ENCODE peak calls at places on chromosomes 3 and 15, in six cellular contexts. Z is lower lobe of right lung; A is CD4-positive, alpha-beta memory T cell; K is tibial nerve; H is HepG2; G is BJ. I is an unnamed sample.

GRCh38 chr15:39920510-39921273 is 626 bp upstream of the GPR176 start:
- DNase-seq in G (no peak), A (peak; percentile 69), Z (peak; percentile 86), K (peak; percentile 61), H (peak; percentile 11), I (peak; percentile 67)

GRCh38 chr15:101044625-101045235 is 125.6 kb downstream of the LRRK1 start:
- DNase-seq in A (no peak), G (no peak), Z (peak; percentile 1), H (no peak), K (no peak), I (no peak)

GRCh38 chr3:39146083-39146501 is 7.3 kb downstream of the CSRNP1 start:
- DNase-seq in G (no peak), H (no peak), K (no peak), Z (peak; percentile 78), A (no peak), I (no peak)

GRCh38 chr3:45034612-45035252 is 8.6 kb downstream of the CLEC3B start:
- DNase-seq in H (no peak), G (no peak), A (no peak), Z (peak; percentile 88), K (no peak), I (no peak)

GRCh38 chr3:153232737-153233330 is 70.8 kb downstream of the RAP2B start:
- DNase-seq in K (no peak), H (no peak), G (peak; percentile 90), A (no peak), Z (no peak), I (no peak)

GRCh38 chr15:63892794-63893441 is 59.2 kb upstream of the HERC1 start:
- DNase-seq in K (no peak), G (no peak), H (no peak), Z (peak; percentile 53), A (peak; percentile 87), I (no peak)

GRCh38 chr3:38837358-38837757 is 21.3 kb upstream of the SCN10A start:
- DNase-seq in A (no peak), H (no peak), G (no peak), K (no peak), Z (no peak), I (no peak)

GRCh38 chr3:35936571-35936970 is 297.2 kb downstream of the ARPP21 start:
- DNase-seq in G (no peak), Z (no peak), A (no peak), K (no peak), H (no peak), I (no peak)

GRCh38 chr3:73094951-73095350 is 33.5 kb downstream of the EBLN2 start:
- DNase-seq in Z (no peak), H (no peak), G (no peak), A (no peak), K (no peak), I (no peak)

GRCh38 chr3:171565133-171565532 is 104.9 kb upstream of the TNIK start:
- DNase-seq in H (no peak), G (no peak), A (no peak), K (no peak), Z (no peak), I (no peak)

GRCh38 chr15:48579945-48580671 is 65.4 kb downstream of the FBN1 start:
- DNase-seq in A (no peak), K (no peak), Z (no peak), H (no peak), G (no peak), I (no peak)

GRCh38 chr3:83498617-83499016 is 1460.2 kb upstream of the CADM2 start:
- DNase-seq in G (no peak), K (no peak), Z (no peak), H (no peak), A (no peak), I (no peak)

GRCh38 chr3:165669502-165669901 is 167.7 kb downstream of the BCHE start:
- DNase-seq in H (no peak), K (no peak), A (no peak), Z (no peak), G (no peak), I (no peak)

GRCh38 chr15:45114076-45114750 is at the start of the genes DUOX2 and DUOXA2:
- DNase-seq in K (no peak), Z (no peak), H (no peak), A (no peak), G (no peak), I (no peak)

GRCh38 chr3:10983219-10983916 is 9.2 kb upstream of the SLC6A1 start:
- DNase-seq in G (no peak), H (peak; percentile 25), Z (no peak), A (no peak), K (peak; percentile 39), I (no peak)

GRCh38 chr3:112293368-112294321 is at the start of gene SLC9C1:
- DNase-seq in H (peak; percentile 38), G (peak; percentile 15), K (peak; percentile 79), A (no peak), Z (no peak), I (peak; percentile 31)

GRCh38 chr15:101772921-101773320 is 30.4 kb upstream of the OR4F6 start:
- DNase-seq in Z (no peak), A (no peak), K (no peak), G (no peak), H (no peak), I (no peak)

GRCh38 chr3:73868688-73869315 is 244.1 kb upstream of the PDZRN3 start:
- DNase-seq in H (peak; percentile 12), G (peak; percentile 0), A (no peak), Z (no peak), K (peak; percentile 79), I (no peak)

GRCh38 chr15:73926191-73927002 is at the start of gene LOXL1:
- DNase-seq in Z (peak; percentile 66), H (peak; percentile 23), G (peak; percentile 53), A (no peak), K (peak; percentile 50), I (peak; percentile 61)

GRCh38 chr3:122415104-122415744 is 638 bp downstream of the WDR5B start:
- DNase-seq in G (no peak), K (peak; percentile 7), A (peak; percentile 76), Z (no peak), H (peak; percentile 25), I (peak; percentile 39)
- H3K4me3 ChIP-seq in G (peak overlapping the region; percentile 77), K (peak overlapping the region; percentile 47), A (peak overlapping the region; percentile 63), Z (peak overlapping the region; percentile 78), H (peak overlapping the region; percentile 81), I (peak overlapping the region; percentile 84)

DNA sequence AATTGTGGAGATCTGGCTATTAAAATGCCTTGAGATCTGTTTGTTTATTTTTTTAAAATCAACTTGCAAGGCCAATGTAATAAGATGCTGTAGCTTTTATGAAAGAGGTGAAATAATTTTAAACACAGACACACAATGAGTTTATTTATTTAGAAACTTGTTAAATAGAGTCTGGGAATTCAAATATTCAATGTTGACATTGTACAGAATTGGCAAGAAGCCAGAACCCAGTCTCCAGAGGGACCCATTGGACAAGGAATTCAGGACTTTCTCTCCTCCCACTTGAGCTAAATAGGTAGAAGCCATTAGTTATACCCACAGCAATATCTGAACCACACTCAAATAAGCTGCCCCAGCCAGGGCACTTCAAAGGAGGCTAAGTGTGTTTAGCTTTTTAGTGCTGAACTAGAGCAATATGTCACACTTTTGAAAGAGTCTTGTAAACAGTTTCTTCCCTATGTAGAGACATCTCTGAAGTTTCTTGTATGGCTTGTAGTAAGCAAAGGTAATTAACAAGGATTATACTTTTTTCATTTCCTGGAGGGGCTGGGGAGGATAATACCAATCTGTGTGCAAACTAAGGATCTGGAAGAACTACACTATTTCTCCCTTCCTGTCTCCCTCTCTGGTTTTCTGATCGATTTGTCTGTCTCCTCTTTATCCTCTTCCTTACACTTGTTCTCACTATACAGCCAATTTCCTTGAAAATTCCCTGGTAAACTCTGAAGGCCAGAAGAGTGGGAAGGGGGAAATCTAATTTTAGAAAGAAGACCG is 6.0 kb downstream of the MECOM start:
- DNase-seq in K (no peak), Z (no peak), H (peak; percentile 5), G (no peak), A (no peak), I (no peak)
- H3K27me3 ChIP-seq in K (peaks cover 88% of the 10 kb centered on the region), Z (peaks cover 43% of the 10 kb centered on the region), H (peaks cover 34% of the 10 kb centered on the region), G (peaks cover 36% of the 10 kb centered on the region), A (peaks cover 44% of the 10 kb centered on the region), I (peaks cover 25% of the 10 kb centered on the region)

DNA sequence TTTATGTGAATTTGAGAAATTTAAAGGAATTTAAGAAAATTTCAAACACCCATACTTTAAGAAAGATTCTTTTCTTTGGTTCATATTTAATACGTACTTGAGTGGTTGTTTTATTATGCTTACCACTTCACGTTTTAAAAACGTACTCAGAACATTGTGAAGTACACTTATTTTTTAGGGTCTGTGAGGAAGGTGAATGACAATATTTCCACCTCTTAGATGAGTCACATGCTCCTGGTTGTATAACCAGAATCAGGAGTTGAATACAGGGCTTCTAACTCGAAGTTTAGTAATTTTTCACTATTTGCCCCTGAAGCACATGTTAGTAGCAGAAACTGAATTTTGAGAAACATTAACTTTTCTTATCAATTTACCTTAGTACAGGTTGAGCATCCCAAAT is 7.5 kb downstream of the SKIL start:
- DNase-seq in H (no peak), G (no peak), Z (no peak), K (no peak), A (no peak), I (no peak)
- H3K36me3 ChIP-seq in H (peaks cover 6% of the 10 kb centered on the region), G (no peaks in the 10 kb centered on the region), Z (peaks cover 18% of the 10 kb centered on the region), K (peaks cover 13% of the 10 kb centered on the region), A (no peaks in the 10 kb centered on the region), I (peaks cover 3% of the 10 kb centered on the region)

DNA sequence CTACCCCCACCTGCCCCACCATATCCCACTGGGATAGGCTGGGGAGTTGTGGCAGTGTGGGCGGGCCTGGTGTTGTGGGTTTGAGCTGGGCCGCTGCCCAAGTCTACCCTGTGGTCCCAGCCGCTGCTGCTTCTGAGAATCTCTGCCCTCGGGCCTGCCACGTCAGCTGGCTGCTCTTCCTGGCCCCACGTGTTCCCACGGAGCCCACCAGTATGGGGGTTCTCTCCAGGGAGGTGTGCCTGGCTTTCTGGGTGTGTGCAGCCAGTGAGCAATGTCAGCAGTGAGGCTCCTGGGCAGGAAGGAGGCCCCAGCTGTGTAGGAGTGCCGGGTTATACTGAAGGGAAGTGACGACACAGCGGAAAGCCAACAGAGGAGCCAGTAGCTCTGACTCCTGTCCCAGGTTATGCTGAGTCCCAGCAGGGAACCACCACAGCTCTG is 10.5 kb downstream of the GNAI2 start:
- DNase-seq in Z (peak; percentile 74), K (no peak), A (peak; percentile 95), H (no peak), G (peak; percentile 85), I (peak; percentile 78)
- H3K4me3 ChIP-seq in Z (peak overlapping the region; percentile 52), K (no peak overlapping the region), A (peak overlapping the region; percentile 44), H (no peak overlapping the region), G (no peak overlapping the region), I (no peak overlapping the region)

DNA sequence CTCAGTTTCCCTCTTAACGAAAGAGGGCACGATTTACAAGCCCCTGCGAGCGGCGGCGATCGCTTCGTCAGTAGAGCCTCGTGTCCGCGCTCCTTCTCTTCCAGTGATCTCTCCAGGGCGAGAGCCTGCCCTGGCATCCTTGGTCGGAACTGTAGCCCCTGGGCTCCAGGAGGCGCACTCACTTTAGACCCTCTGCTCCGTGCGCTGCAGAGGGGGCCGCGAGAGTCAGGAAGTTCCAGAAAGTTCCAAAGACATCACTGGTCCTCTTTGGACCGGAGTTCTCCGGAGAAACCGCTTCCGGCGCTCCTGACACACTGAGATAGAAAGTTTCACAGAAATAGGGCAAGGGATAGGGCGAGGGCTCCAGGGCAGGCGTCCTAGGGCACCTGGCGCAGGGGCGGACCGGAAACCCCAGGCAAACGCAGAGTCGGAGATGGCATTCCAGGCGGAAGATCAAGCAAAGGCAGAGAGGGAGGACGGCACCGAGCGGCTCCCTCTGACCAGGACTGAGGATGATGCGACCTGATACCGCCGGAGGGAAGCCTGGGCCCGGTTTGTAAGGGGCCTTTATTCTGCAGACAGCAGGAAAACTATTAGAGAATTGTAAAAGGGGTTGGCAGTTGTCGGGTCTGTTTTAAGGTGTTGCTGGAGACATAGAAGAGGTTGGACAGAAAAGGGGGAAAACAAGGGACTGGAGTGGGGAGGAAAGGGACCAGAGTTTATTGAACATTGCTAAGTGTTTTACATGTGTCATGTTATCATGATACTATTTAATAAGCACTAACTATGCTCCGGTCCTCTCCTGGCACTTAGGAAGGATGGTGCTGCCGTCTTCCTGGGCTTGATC is 1.3 kb upstream of the CPEB1 start:
- DNase-seq in K (no peak), H (no peak), Z (no peak), A (no peak), G (no peak), I (no peak)
- H3K27me3 ChIP-seq in K (peaks cover 20% of the 10 kb centered on the region), H (peaks cover 35% of the 10 kb centered on the region), Z (peaks cover 49% of the 10 kb centered on the region), A (peaks cover 12% of the 10 kb centered on the region), G (peaks cover 17% of the 10 kb centered on the region), I (peaks cover 45% of the 10 kb centered on the region)